ENCODE peak calls at places on chromosomes 7 and 10, in six cellular contexts. One of them, this sample, is unnamed. For H3K9me3 and H3K4me1, the result is how much of the 10 kb centered on the place peaks cover.

GRCh38 chr10:33412261-33413092 is 78.0 kb upstream of the NRP1 start:
- DNase-seq in GM12878: no peak
- DNase-seq in endothelial cell of umbilical vein: peak
- DNase-seq in sigmoid colon: no peak
- DNase-seq in SK-N-SH: no peak
- DNase-seq in upper lobe of left lung: no peak
- DNase-seq in this sample: no peak

GRCh38 chr10:128035557-128035973 is 90.7 kb downstream of the MKI67 start:
- DNase-seq in GM12878: no peak
- DNase-seq in endothelial cell of umbilical vein: peak
- DNase-seq in sigmoid colon: no peak
- DNase-seq in SK-N-SH: peak
- DNase-seq in upper lobe of left lung: no peak
- DNase-seq in this sample: peak

GRCh38 chr7:142776206-142776844 is 5.6 kb downstream of the PRSS2 start:
- DNase-seq in GM12878: no peak
- DNase-seq in endothelial cell of umbilical vein: peak
- DNase-seq in sigmoid colon: no peak
- DNase-seq in SK-N-SH: no peak
- DNase-seq in upper lobe of left lung: no peak
- DNase-seq in this sample: no peak

GRCh38 chr10:53737132-53737531 is 964.5 kb upstream of the MBL2 start:
- DNase-seq in GM12878: no peak
- DNase-seq in endothelial cell of umbilical vein: no peak
- DNase-seq in sigmoid colon: no peak
- DNase-seq in SK-N-SH: no peak
- DNase-seq in upper lobe of left lung: no peak
- DNase-seq in this sample: no peak

GRCh38 chr10:125348536-125348935 is 188.2 kb upstream of the CTBP2 start:
- DNase-seq in GM12878: no peak
- DNase-seq in endothelial cell of umbilical vein: no peak
- DNase-seq in sigmoid colon: no peak
- DNase-seq in SK-N-SH: no peak
- DNase-seq in upper lobe of left lung: no peak
- DNase-seq in this sample: no peak

GRCh38 chr10:97190452-97190851 is 4.7 kb upstream of the SLIT1 start:
- DNase-seq in GM12878: no peak
- DNase-seq in endothelial cell of umbilical vein: no peak
- DNase-seq in sigmoid colon: no peak
- DNase-seq in SK-N-SH: no peak
- DNase-seq in upper lobe of left lung: no peak
- DNase-seq in this sample: no peak

GRCh38 chr7:134943785-134944400 is 42.4 kb upstream of the AGBL3 start:
- DNase-seq in GM12878: no peak
- DNase-seq in endothelial cell of umbilical vein: peak
- DNase-seq in sigmoid colon: no peak
- DNase-seq in SK-N-SH: peak
- DNase-seq in upper lobe of left lung: no peak
- DNase-seq in this sample: no peak

GRCh38 chr7:120926943-120927346 is 23.6 kb upstream of the ING3 start:
- DNase-seq in GM12878: no peak
- DNase-seq in endothelial cell of umbilical vein: no peak
- DNase-seq in sigmoid colon: no peak
- DNase-seq in SK-N-SH: no peak
- DNase-seq in upper lobe of left lung: no peak
- DNase-seq in this sample: no peak

GRCh38 chr7:85039196-85039923 is 147.5 kb downstream of the SEMA3D start:
- DNase-seq in GM12878: peak
- DNase-seq in endothelial cell of umbilical vein: no peak
- DNase-seq in sigmoid colon: no peak
- DNase-seq in SK-N-SH: no peak
- DNase-seq in upper lobe of left lung: no peak
- DNase-seq in this sample: no peak

GRCh38 chr7:121480058-121480457 is 84.0 kb upstream of the FAM3C start:
- DNase-seq in GM12878: no peak
- DNase-seq in endothelial cell of umbilical vein: no peak
- DNase-seq in sigmoid colon: no peak
- DNase-seq in SK-N-SH: no peak
- DNase-seq in upper lobe of left lung: no peak
- DNase-seq in this sample: no peak

DNA sequence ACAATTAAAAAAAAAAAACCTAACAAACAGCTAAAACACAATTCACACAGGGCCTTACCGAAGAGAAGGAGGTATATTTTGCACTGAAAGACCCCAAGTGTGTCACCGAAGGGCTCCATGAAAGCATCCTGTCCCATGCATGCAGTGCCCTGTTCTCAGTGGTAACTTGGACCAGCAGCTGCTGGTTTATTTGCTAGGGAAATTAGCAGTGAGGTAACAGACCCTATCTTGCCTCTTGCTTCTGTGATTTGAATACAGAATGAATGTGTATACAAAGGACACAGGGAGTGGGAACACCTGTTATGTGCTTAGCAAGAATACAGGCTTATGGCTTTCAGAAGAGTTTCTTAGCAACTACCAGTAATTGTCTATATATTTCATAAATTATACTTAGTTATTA is at the start of gene HEPACAM2:
- DNase-seq in GM12878: no peak
- DNase-seq in endothelial cell of umbilical vein: no peak
- DNase-seq in sigmoid colon: no peak
- DNase-seq in SK-N-SH: no peak
- DNase-seq in upper lobe of left lung: no peak
- DNase-seq in this sample: no peak
- H3K9me3 ChIP-seq in GM12878: under half
- H3K9me3 ChIP-seq in endothelial cell of umbilical vein: under half
- H3K9me3 ChIP-seq in sigmoid colon: under half
- H3K9me3 ChIP-seq in SK-N-SH: under half
- H3K9me3 ChIP-seq in upper lobe of left lung: under half
- H3K9me3 ChIP-seq in this sample: under half

DNA sequence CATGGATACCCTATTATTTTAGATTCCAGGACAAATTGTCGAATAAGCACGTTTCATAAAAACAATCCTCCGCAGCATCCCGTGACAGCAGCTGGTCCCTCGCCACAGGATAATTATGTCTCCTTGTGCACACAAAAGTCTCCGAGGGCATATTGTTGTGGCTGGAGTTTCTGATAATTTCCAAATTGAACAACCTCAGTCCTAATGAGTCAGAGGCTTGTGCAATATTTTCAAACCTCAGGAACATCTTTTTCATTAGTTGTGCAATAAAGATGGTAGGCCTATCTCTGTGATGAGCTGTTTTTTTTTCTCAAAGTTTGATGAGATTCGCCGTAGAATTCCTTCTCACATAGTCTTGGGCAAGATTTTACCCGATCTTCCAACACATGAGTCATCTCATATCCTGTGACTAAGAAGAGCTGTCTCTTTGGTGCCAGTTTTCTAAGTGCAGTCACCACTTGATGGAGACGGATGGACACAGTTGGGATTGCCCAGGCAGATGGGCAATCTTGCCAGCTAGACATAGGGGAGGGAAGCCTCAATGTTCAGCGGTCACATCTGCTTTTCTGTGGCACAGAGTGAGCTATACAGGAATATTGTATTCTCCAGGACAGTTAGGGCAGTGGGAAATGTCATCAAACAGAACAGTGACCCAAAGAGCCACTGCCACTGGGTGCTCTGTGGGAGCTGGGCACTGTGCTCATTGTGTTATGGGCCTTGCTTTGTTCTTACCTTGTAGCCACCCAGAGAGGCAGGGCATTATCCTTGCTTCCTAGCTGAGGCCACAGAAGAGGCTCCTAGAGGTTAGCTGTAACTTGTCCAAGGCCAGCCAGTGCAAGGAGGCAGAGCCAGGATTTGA is 7.8 kb downstream of the HTRA1 start:
- DNase-seq in GM12878: no peak
- DNase-seq in endothelial cell of umbilical vein: peak
- DNase-seq in sigmoid colon: no peak
- DNase-seq in SK-N-SH: no peak
- DNase-seq in upper lobe of left lung: no peak
- DNase-seq in this sample: peak
- TF ChIP-seq POLR2AphosphoS5 in GM12878: no peak
- TF ChIP-seq POLR2AphosphoS5 in endothelial cell of umbilical vein: no peak
- TF ChIP-seq POLR2AphosphoS5 in sigmoid colon: peak
- TF ChIP-seq POLR2AphosphoS5 in SK-N-SH: peak
- TF ChIP-seq POLR2AphosphoS5 in upper lobe of left lung: peak
- TF ChIP-seq POLR2AphosphoS5 in this sample: peak

GRCh38 chr10:72615985-72616384 is 9.9 kb downstream of the MICU1 start:
- DNase-seq in GM12878: no peak
- DNase-seq in endothelial cell of umbilical vein: no peak
- DNase-seq in sigmoid colon: no peak
- DNase-seq in SK-N-SH: no peak
- DNase-seq in upper lobe of left lung: no peak
- DNase-seq in this sample: no peak
- H3K4me1 ChIP-seq in GM12878: under half
- H3K4me1 ChIP-seq in endothelial cell of umbilical vein: under half
- H3K4me1 ChIP-seq in sigmoid colon: under half
- H3K4me1 ChIP-seq in SK-N-SH: under half
- H3K4me1 ChIP-seq in upper lobe of left lung: under half
- H3K4me1 ChIP-seq in this sample: under half

GRCh38 chr7:53229202-53229601 is 193.8 kb downstream of the POM121L12 start:
- DNase-seq in GM12878: no peak
- DNase-seq in endothelial cell of umbilical vein: no peak
- DNase-seq in sigmoid colon: no peak
- DNase-seq in SK-N-SH: no peak
- DNase-seq in upper lobe of left lung: no peak
- DNase-seq in this sample: no peak
- H3K9me3 ChIP-seq in GM12878: under half
- H3K9me3 ChIP-seq in endothelial cell of umbilical vein: under half
- H3K9me3 ChIP-seq in sigmoid colon: under half
- H3K9me3 ChIP-seq in SK-N-SH: under half
- H3K9me3 ChIP-seq in upper lobe of left lung: under half
- H3K9me3 ChIP-seq in this sample: under half

GRCh38 chr10:122744257-122744656 is 44.6 kb upstream of the C10orf120 start:
- DNase-seq in GM12878: no peak
- DNase-seq in endothelial cell of umbilical vein: no peak
- DNase-seq in sigmoid colon: no peak
- DNase-seq in SK-N-SH: no peak
- DNase-seq in upper lobe of left lung: no peak
- DNase-seq in this sample: no peak
- TF ChIP-seq POLR2AphosphoS5 in GM12878: no peak
- TF ChIP-seq POLR2AphosphoS5 in endothelial cell of umbilical vein: no peak
- TF ChIP-seq POLR2AphosphoS5 in sigmoid colon: no peak
- TF ChIP-seq POLR2AphosphoS5 in SK-N-SH: no peak
- TF ChIP-seq POLR2AphosphoS5 in upper lobe of left lung: no peak
- TF ChIP-seq POLR2AphosphoS5 in this sample: no peak

GRCh38 chr7:149147730-149148653 is 739 bp downstream of the ZNF398 start:
- DNase-seq in GM12878: no peak
- DNase-seq in endothelial cell of umbilical vein: peak
- DNase-seq in sigmoid colon: peak
- DNase-seq in SK-N-SH: peak
- DNase-seq in upper lobe of left lung: peak
- DNase-seq in this sample: peak

GRCh38 chr7:149153346-149153745 is 6.1 kb downstream of the ZNF398 start:
- DNase-seq in GM12878: no peak
- DNase-seq in endothelial cell of umbilical vein: no peak
- DNase-seq in sigmoid colon: no peak
- DNase-seq in SK-N-SH: no peak
- DNase-seq in upper lobe of left lung: no peak
- DNase-seq in this sample: no peak

GRCh38 chr7:149147072-149147729 is at the start of gene ZNF398:
- DNase-seq in GM12878: peak
- DNase-seq in endothelial cell of umbilical vein: peak
- DNase-seq in sigmoid colon: peak
- DNase-seq in SK-N-SH: peak
- DNase-seq in upper lobe of left lung: peak
- DNase-seq in this sample: peak

GRCh38 chr7:149154021-149154420 is 6.8 kb downstream of the ZNF398 start:
- DNase-seq in GM12878: no peak
- DNase-seq in endothelial cell of umbilical vein: no peak
- DNase-seq in sigmoid colon: no peak
- DNase-seq in SK-N-SH: no peak
- DNase-seq in upper lobe of left lung: no peak
- DNase-seq in this sample: no peak

GRCh38 chr7:149150981-149151380 is 3.7 kb downstream of the ZNF398 start:
- DNase-seq in GM12878: no peak
- DNase-seq in endothelial cell of umbilical vein: no peak
- DNase-seq in sigmoid colon: no peak
- DNase-seq in SK-N-SH: no peak
- DNase-seq in upper lobe of left lung: no peak
- DNase-seq in this sample: no peak
- H3K4me1 ChIP-seq in GM12878: under half
- H3K4me1 ChIP-seq in endothelial cell of umbilical vein: under half
- H3K4me1 ChIP-seq in sigmoid colon: under half
- H3K4me1 ChIP-seq in SK-N-SH: under half
- H3K4me1 ChIP-seq in upper lobe of left lung: under half
- H3K4me1 ChIP-seq in this sample: under half

DNA sequence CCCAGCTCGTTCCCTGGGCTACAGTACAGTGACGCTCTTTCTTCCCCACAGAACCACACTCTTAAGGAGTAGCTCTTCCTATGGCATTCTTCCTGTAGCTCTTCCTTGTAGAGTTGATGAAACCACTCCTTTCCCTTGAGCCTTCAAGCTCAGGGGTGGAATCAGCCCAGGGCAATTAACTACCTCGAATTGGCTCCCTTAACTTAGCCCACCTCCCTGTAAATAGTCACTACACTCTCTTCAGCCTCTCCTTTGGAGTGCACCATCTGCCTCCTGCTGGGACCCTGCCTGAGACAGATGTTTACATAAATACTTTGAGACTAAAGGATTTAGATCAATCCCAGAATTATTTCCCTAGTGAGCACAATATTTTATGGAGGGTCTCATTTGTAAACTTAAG is 537.8 kb upstream of the AUTS2 start:
- DNase-seq in GM12878: no peak
- DNase-seq in endothelial cell of umbilical vein: no peak
- DNase-seq in sigmoid colon: no peak
- DNase-seq in SK-N-SH: no peak
- DNase-seq in upper lobe of left lung: no peak
- DNase-seq in this sample: no peak
- H3K9me3 ChIP-seq in GM12878: under half
- H3K9me3 ChIP-seq in endothelial cell of umbilical vein: under half
- H3K9me3 ChIP-seq in sigmoid colon: under half
- H3K9me3 ChIP-seq in SK-N-SH: under half
- H3K9me3 ChIP-seq in upper lobe of left lung: under half
- H3K9me3 ChIP-seq in this sample: under half

This sample was measured in breast epithelium.